ENCODE peak calls at places on chromosomes 4 and X, in ten cellular contexts. K is H9; H is lower lobe of right lung; L is SJCRH30; O is CD8-positive, alpha-beta memory T cell; D is GM12878; B is left ventricle myocardium inferior; Z is pancreas; V is brain microvascular endothelial cell; E is esophagus squamous epithelium. J is an unnamed sample.

GRCh38 chrX:115408736-115409390 is 119.3 kb downstream of the LUZP4 start:
- DNase-seq in H (no peak), K (no peak), Z (no peak), E (no peak), L (no peak), D (no peak), B (no peak), O (no peak), V (peak; percentile 20), J (peak; percentile 8)

GRCh38 chr4:165799384-165799815 is 73.6 kb upstream of the TLL1 start:
- DNase-seq in E (no peak), B (no peak), L (no peak), V (no peak), K (no peak), H (peak; percentile 38), D (no peak), O (no peak), Z (no peak), J (no peak)

GRCh38 chrX:20159811-20160385 is 18.3 kb upstream of the EIF1AX start:
- DNase-seq in L (no peak), O (no peak), V (no peak), Z (no peak), E (no peak), B (no peak), H (no peak), K (no peak), D (no peak), J (no peak)

GRCh38 chrX:53022381-53022780 is 26.2 kb upstream of the GPR173 start:
- DNase-seq in V (no peak), L (no peak), O (no peak), D (no peak), H (no peak), B (no peak), E (no peak), K (no peak), Z (no peak), J (no peak)

GRCh38 chr4:114257516-114257915 is 278.1 kb upstream of the ARSJ start:
- DNase-seq in L (no peak), O (no peak), D (no peak), K (no peak), B (no peak), E (no peak), V (no peak), Z (no peak), H (no peak), J (no peak)

GRCh38 chr4:15695240-15695699 is 7.6 kb upstream of the BST1 start:
- DNase-seq in K (peak; percentile 54), V (peak; percentile 87), H (no peak), E (no peak), D (no peak), O (no peak), L (peak; percentile 71), B (no peak), Z (no peak), J (no peak)

GRCh38 chr4:4480685-4481393 is 61.0 kb downstream of the STX18 start:
- DNase-seq in Z (no peak), O (no peak), K (no peak), D (no peak), V (no peak), H (no peak), B (no peak), E (no peak), L (no peak), J (no peak)

GRCh38 chr4:163245044-163245443 is 78.4 kb upstream of the NAF1 start:
- DNase-seq in L (no peak), Z (no peak), O (no peak), K (no peak), E (no peak), V (no peak), H (no peak), B (no peak), D (no peak), J (no peak)

GRCh38 chrX:3679669-3680068 is 33.8 kb downstream of the PRKX start:
- DNase-seq in Z (no peak), B (no peak), H (no peak), O (no peak), D (no peak), E (no peak), L (no peak), V (no peak), K (no peak), J (no peak)

GRCh38 chrX:20382518-20383291 is 116.0 kb upstream of the RPS6KA3 start:
- DNase-seq in H (no peak), O (no peak), V (no peak), E (no peak), D (peak; percentile 12), K (no peak), Z (no peak), B (no peak), L (peak; percentile 35), J (no peak)

GRCh38 chr4:139603576-139604387 is 47.8 kb upstream of the SETD7 start:
- DNase-seq in V (peak; percentile 65), E (no peak), O (peak; percentile 10), Z (peak; percentile 26), L (peak; percentile 48), H (no peak), D (peak; percentile 8), B (no peak), K (no peak), J (no peak)

DNA sequence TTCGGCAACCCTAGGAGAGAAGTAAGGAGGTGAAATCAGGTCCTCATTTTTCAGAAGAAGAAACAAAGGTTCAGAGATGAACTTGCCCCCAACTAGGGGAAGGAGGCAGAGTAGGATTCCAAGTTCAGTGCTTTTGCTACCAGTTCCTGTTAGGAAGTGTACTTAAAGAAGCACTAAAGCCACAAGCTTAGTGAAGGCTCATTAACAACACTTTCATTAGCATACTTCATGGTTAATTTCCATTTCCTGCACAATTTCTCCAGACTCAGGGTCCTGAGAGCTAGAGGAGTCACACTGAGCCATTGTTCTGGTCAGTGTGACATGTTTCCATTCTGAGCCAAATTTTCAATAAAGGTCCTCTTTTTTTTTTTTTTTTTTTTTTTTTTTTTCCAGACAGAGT is 52.0 kb downstream of the VSIG4 start:
- DNase-seq in H (no peak), E (no peak), K (no peak), L (no peak), Z (no peak), O (no peak), B (no peak), V (no peak), D (no peak), J (peak; percentile 20)
- H3K27ac ChIP-seq in H (no peak overlapping the region), E (no peak overlapping the region), K (no peak overlapping the region), L (no peak overlapping the region), Z (no peak overlapping the region), O (peak overlapping the region; percentile 44), B (no peak overlapping the region), V (no peak overlapping the region), D (no peak overlapping the region), J (no peak overlapping the region)

GRCh38 chrX:40015693-40016092 is 82.1 kb downstream of the BCOR start:
- DNase-seq in V (no peak), H (no peak), B (no peak), L (no peak), E (no peak), O (no peak), Z (no peak), D (no peak), K (no peak), J (no peak)
- H3K27ac ChIP-seq in V (no peak overlapping the region), H (no peak overlapping the region), B (peak overlapping the region; percentile 96), L (no peak overlapping the region), E (no peak overlapping the region), O (no peak overlapping the region), Z (no peak overlapping the region), D (no peak overlapping the region), K (no peak overlapping the region), J (no peak overlapping the region)

GRCh38 chr4:83552085-83552484 is 16.2 kb downstream of the GPAT3 start:
- DNase-seq in B (no peak), K (no peak), O (no peak), Z (no peak), H (no peak), V (no peak), L (peak; percentile 11), D (no peak), E (no peak), J (no peak)
- H3K27ac ChIP-seq in B (peak overlapping the region; percentile 37), K (no peak overlapping the region), O (no peak overlapping the region), Z (no peak overlapping the region), H (no peak overlapping the region), V (no peak overlapping the region), L (no peak overlapping the region), D (no peak overlapping the region), E (no peak overlapping the region), J (no peak overlapping the region)

GRCh38 chr4:108620101-108620932 is at the start of gene RPL34:
- DNase-seq in E (peak; percentile 91), O (peak; percentile 95), K (peak; percentile 96), Z (peak; percentile 97), H (peak; percentile 99), L (peak; percentile 96), V (peak; percentile 96), D (peak; percentile 98), B (peak; percentile 95), J (peak; percentile 98)

GRCh38 chr4:108622022-108622421 is 1.6 kb downstream of the RPL34 start:
- DNase-seq in K (no peak), E (no peak), O (no peak), B (no peak), L (no peak), H (no peak), V (no peak), D (no peak), Z (no peak), J (no peak)

GRCh38 chr4:108620933-108621905 is 843 bp downstream of the RPL34 start:
- DNase-seq in D (no peak), O (no peak), E (no peak), B (no peak), Z (no peak), V (no peak), L (no peak), K (no peak), H (no peak), J (no peak)

GRCh38 chr4:108622828-108623227 is 2.5 kb downstream of the RPL34 start:
- DNase-seq in Z (no peak), V (no peak), O (no peak), H (no peak), K (no peak), E (no peak), B (no peak), D (no peak), L (no peak), J (no peak)

GRCh38 chr4:108619372-108620100 is 840 bp upstream of the RPL34 start:
- DNase-seq in O (peak; percentile 13), H (no peak), E (no peak), K (no peak), Z (no peak), V (no peak), B (no peak), L (no peak), D (no peak), J (no peak)
- H3K27ac ChIP-seq in O (peak overlapping the region; percentile 92), H (peak overlapping the region; percentile 86), E (peak overlapping the region; percentile 88), K (no peak overlapping the region), Z (peak overlapping the region; percentile 30), V (no peak overlapping the region), B (peak overlapping the region; percentile 85), L (no peak overlapping the region), D (peak overlapping the region; percentile 95), J (no peak overlapping the region)

J was measured in SK-N-MC.